ENCODE peak calls at places on chromosome 7, in six cellular contexts. A, K, Y, P, I and F are unnamed samples.

GRCh38 chr7:105399043-105399725 is 10.5 kb upstream of the SRPK2 start:
- DNase-seq in Y (no peak), P (peak), I (no peak), K (peak), A (no peak), F (no peak)

GRCh38 chr7:80498481-80499349 is 13.1 kb downstream of the GNAT3 start:
- DNase-seq in A (no peak), P (peak), Y (no peak), K (no peak), I (no peak), F (no peak)

GRCh38 chr7:79272066-79272669 is 181.3 kb downstream of the MAGI2 start:
- DNase-seq in Y (peak), I (no peak), K (peak), P (peak), A (no peak), F (peak)

GRCh38 chr7:79714081-79714480 is 260.6 kb upstream of the MAGI2 start:
- DNase-seq in A (no peak), I (no peak), P (no peak), Y (no peak), K (no peak), F (no peak)

GRCh38 chr7:117124585-117125220 is 171.4 kb downstream of the ST7 start:
- DNase-seq in A (peak), P (peak), Y (peak), I (peak), K (peak), F (peak)

GRCh38 chr7:112930787-112931186 is 140.6 kb upstream of the TMEM168 start:
- DNase-seq in I (peak), A (no peak), K (no peak), Y (no peak), P (no peak), F (no peak)

GRCh38 chr7:95454438-95454837 is 19.6 kb upstream of the PON2 start:
- DNase-seq in A (no peak), I (no peak), Y (no peak), K (no peak), P (no peak), F (no peak)

GRCh38 chr7:28157826-28158416 is 22.7 kb downstream of the JAZF1 start:
- DNase-seq in Y (no peak), I (peak), P (no peak), K (no peak), A (no peak), F (no peak)

GRCh38 chr7:27174077-27175004 is at the start of gene HOXA10:
- DNase-seq in I (no peak), P (peak), K (no peak), Y (peak), A (no peak), F (peak)

GRCh38 chr7:73770002-73770859 is at the start of gene CLDN3:
- DNase-seq in I (no peak), P (peak), A (no peak), K (peak), Y (peak), F (peak)

GRCh38 chr7:150895809-150896208 is 43.5 kb downstream of the AOC1 start:
- DNase-seq in I (no peak), A (no peak), P (no peak), K (no peak), Y (no peak), F (no peak)

GRCh38 chr7:23654508-23654907 is 25.5 kb upstream of the FAM221A start:
- DNase-seq in Y (no peak), I (peak), A (no peak), K (peak), P (peak), F (no peak)

GRCh38 chr7:87219545-87220025 is at the start of gene TMEM243:
- DNase-seq in A (peak), K (peak), I (peak), P (peak), Y (peak), F (no peak)

GRCh38 chr7:132859199-132859598 is 222.7 kb downstream of the CHCHD3 start:
- DNase-seq in A (no peak), Y (no peak), I (no peak), K (no peak), P (no peak), F (no peak)